ENCODE peak calls at places on chromosome X, in ten cellular contexts. R is CD4-positive, CD25-positive, alpha-beta regulatory T cell; B is ACHN; L is NCI-H1417; F is kidney epithelial cell; J is T1000; P is activated CD4-positive, alpha-beta T cell treated with anti-CD3 and anti-CD28 coated beads, Interleukin-2, amount 10 ng/mL, durations not matched to agents 7 days and 5 days; D is ELF-1; M is breast epithelium; Q is hypothalamus. C is an unnamed sample.

GRCh38 chrX:97628807-97629596 is 745.3 kb downstream of the RPA4 start:
- DNase-seq in Q (no peak), R (no peak), M (no peak), F (no peak), B (no peak), L (no peak), J (no peak), D (no peak), P (no peak), C (no peak)

GRCh38 chrX:45134303-45134702 is 66.4 kb downstream of the DIPK2B start:
- DNase-seq in M (no peak), Q (no peak), P (no peak), L (no peak), F (no peak), J (no peak), D (no peak), B (no peak), R (no peak), C (peak; percentile 38)

GRCh38 chrX:119784747-119785446 is 6.5 kb downstream of the RPL39 start:
- DNase-seq in P (peak; percentile 46), M (no peak), F (no peak), R (peak; percentile 55), L (no peak), B (peak; percentile 19), D (peak; percentile 79), J (no peak), Q (no peak), C (peak; percentile 22)

GRCh38 chrX:128106630-128107029 is 54.4 kb upstream of the ACTRT1 start:
- DNase-seq in M (no peak), Q (no peak), F (no peak), D (peak; percentile 24), P (no peak), B (peak; percentile 34), L (no peak), R (peak; percentile 6), J (no peak), C (no peak)

GRCh38 chrX:30590368-30590767 is 12.8 kb upstream of the TASL start:
- DNase-seq in R (no peak), D (no peak), L (no peak), B (no peak), J (no peak), F (no peak), Q (no peak), P (no peak), M (no peak), C (no peak)

GRCh38 chrX:131907488-131908314 is 115.4 kb upstream of the STK26 start:
- DNase-seq in F (no peak), B (no peak), J (no peak), P (no peak), Q (no peak), R (no peak), D (peak; percentile 57), M (no peak), L (no peak), C (no peak)

GRCh38 chrX:2572740-2573139 is 72.0 kb upstream of the DHRSX start:
- DNase-seq in B (no peak), D (peak; percentile 71), F (no peak), Q (no peak), J (no peak), M (no peak), L (no peak), R (no peak), P (no peak), C (no peak)

GRCh38 chrX:32868524-32868895 is 342.8 kb downstream of the DMD start:
- DNase-seq in J (no peak), B (no peak), Q (no peak), M (no peak), P (no peak), R (no peak), D (peak; percentile 56), F (no peak), L (no peak), C (no peak)